ENCODE peak calls at places on chromosomes 16 and 17, in five cellular contexts. V is HepG2, C is K562, F is HCT116, H is GM12878. D is an unnamed sample.

GRCh38 chr17:3316836-3317235 is 18.7 kb upstream of the OR3A1 start:
- ATAC-seq in F (no peak), C (no peak), V (no peak), H (no peak), D (no peak)

GRCh38 chr17:40032322-40033320 is 17.4 kb downstream of the CSF3 start:
- ATAC-seq in C (no peak), V (no peak), H (no peak), F (no peak), D (peak)

GRCh38 chr17:34357398-34357797 is 1.1 kb downstream of the CCL13 start:
- ATAC-seq in C (no peak), H (no peak), V (no peak), F (peak), D (no peak)

GRCh38 chr16:2857451-2858244 is at the start of gene PRSS22:
- ATAC-seq in H (no peak), C (peak), V (peak), F (peak), D (no peak)

GRCh38 chr17:37488009-37488604 is 1.6 kb upstream of the DUSP14 start:
- ATAC-seq in H (no peak), V (peak), F (peak), C (no peak), D (no peak)

GRCh38 chr16:85449195-85449884 is 163.8 kb upstream of the GSE1 start:
- ATAC-seq in C (no peak), H (no peak), F (no peak), V (peak), D (no peak)

GRCh38 chr17:77322534-77323412 is 182.0 kb downstream of the SEC14L1 start:
- ATAC-seq in F (peak), C (peak), V (peak), H (peak), D (peak)

GRCh38 chr16:81567987-81568748 is 123.6 kb downstream of the CMIP start:
- ATAC-seq in F (peak), H (no peak), V (peak), C (no peak), D (peak)

GRCh38 chr17:79700574-79700973 is 30.2 kb upstream of the ENPP7 start:
- ATAC-seq in V (peak), F (no peak), C (peak), H (no peak), D (no peak)

GRCh38 chr17:5210853-5211252 is 19.2 kb upstream of the ZNF594 start:
- ATAC-seq in F (no peak), H (peak), C (no peak), V (no peak), D (no peak)

GRCh38 chr17:82367724-82368524 is 3.6 kb upstream of the UTS2R start:
- ATAC-seq in V (peak), C (peak), F (peak), H (peak), D (no peak)

GRCh38 chr17:48123111-48123510 is 15.5 kb downstream of the SNX11 start:
- ATAC-seq in C (no peak), V (no peak), F (no peak), H (no peak), D (no peak)

GRCh38 chr17:78307887-78308633 is 51.8 kb downstream of the SOCS3 start:
- ATAC-seq in V (peak), F (no peak), C (peak), H (no peak), D (no peak)

GRCh38 chr16:89720859-89721643 is at the start of the genes VPS9D1 and ZNF276:
- ATAC-seq in H (peak), F (peak), V (peak), C (peak), D (peak)
- TF ChIP-seq POLR2A in H (peak), F (peak), V (peak), C (peak), D (peak)

GRCh38 chr16:1325673-1326371 is 7.6 kb upstream of the BAIAP3 start:
- ATAC-seq in V (peak), C (peak), F (peak), H (peak), D (no peak)
- TF ChIP-seq POLR2AphosphoS5 in V (no peak), C (peak), F (no peak), H (peak), D (no peak)

GRCh38 chr17:70855401-70856054 is 686.2 kb downstream of the KCNJ2 start:
- ATAC-seq in F (no peak), V (no peak), C (no peak), H (no peak), D (no peak)
- H3K27ac ChIP-seq in F (no peak), V (no peak), C (no peak), H (no peak), D (no peak)

DNA sequence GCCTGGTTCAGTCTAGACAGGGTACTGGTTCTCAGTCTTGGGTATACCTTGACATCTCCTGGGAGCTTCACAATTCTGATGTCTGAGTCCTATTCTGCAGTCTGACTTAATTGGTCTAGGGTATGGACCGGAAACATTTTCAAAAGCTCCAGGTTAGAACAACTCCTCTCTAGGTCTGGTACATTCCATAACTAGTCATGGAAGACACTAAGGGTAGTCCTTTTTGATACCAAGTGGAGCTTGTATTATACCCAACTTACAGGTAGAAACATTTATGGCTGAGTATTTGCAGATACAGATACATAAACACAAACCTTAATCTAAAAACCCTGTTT is 5.0 kb downstream of the RPL23 start:
- ATAC-seq in F (no peak), C (peak), V (no peak), H (no peak), D (no peak)
- TF ChIP-seq POLR2A in F (no peak), C (peak), V (peak), H (no peak), D (no peak)

DNA sequence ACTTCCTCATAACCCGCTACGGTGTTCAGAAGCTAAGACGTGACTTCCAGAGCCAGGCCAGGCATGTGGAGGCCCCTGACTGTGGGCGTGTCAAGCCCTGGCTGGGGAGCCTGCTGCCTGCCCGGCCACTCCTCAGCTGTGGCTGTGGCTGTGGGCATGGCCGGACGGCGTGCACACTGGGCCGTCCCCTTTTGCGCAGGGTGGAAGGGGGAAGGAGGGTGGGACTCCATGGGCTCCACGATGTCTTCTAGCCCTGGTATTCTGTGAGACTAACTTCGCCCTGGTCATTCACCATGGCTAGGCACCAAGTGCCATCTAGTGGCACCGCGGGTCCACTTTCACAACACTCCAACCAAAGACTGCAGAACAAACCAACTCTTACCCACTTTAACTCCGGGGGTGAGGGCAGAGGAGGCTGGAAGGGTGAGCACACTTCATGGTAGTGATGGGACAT is 67.9 kb downstream of the N4BP1 start:
- ATAC-seq in H (peak), C (no peak), F (peak), V (peak), D (peak)
- TF ChIP-seq POLR2AphosphoS5 in H (no peak), C (no peak), F (no peak), V (no peak), D (peak)

GRCh38 chr17:18224428-18225120 is 861 bp upstream of the LLGL1 start:
- ATAC-seq in V (peak), C (no peak), H (no peak), F (no peak), D (peak)

GRCh38 chr17:18226284-18226945 is 980 bp downstream of the LLGL1 start:
- ATAC-seq in F (no peak), C (no peak), V (no peak), H (no peak), D (no peak)

GRCh38 chr17:18225121-18225561 is 294 bp upstream of the LLGL1 start:
- ATAC-seq in C (peak), V (peak), F (peak), H (peak), D (peak)

GRCh38 chr17:18224053-18224427 is 1.4 kb upstream of the LLGL1 start:
- ATAC-seq in H (no peak), F (no peak), V (peak), C (no peak), D (no peak)

GRCh38 chr17:18225562-18226283 is at the start of gene LLGL1:
- ATAC-seq in H (no peak), C (peak), V (peak), F (peak), D (peak)
- H3K27ac ChIP-seq in H (no peak), C (peak), V (peak), F (peak), D (peak)

GRCh38 chr17:8383143-8383974 is at the start of gene RPL26:
- ATAC-seq in H (peak), V (peak), C (peak), F (peak), D (peak)
- TF ChIP-seq POLR2A in H (peak), V (peak), C (no peak), F (peak), D (peak)

GRCh38 chr16:67463059-67463458 is 17.9 kb downstream of the ATP6V0D1 start:
- ATAC-seq in C (no peak), F (no peak), H (no peak), V (no peak), D (no peak)
- TF ChIP-seq POLR2AphosphoS5 in C (no peak), F (no peak), H (no peak), V (no peak), D (no peak)

GRCh38 chr17:74277935-74278334 is 3.9 kb downstream of the DNAI2 start:
- ATAC-seq in C (no peak), V (no peak), F (no peak), H (no peak), D (no peak)

GRCh38 chr17:74274060-74274702 is at the start of gene DNAI2:
- ATAC-seq in H (no peak), F (no peak), V (no peak), C (no peak), D (no peak)

GRCh38 chr17:74274703-74275340 is 788 bp downstream of the DNAI2 start:
- ATAC-seq in C (no peak), F (no peak), V (no peak), H (peak), D (no peak)

GRCh38 chr17:74276561-74277009 is 2.6 kb downstream of the DNAI2 start:
- ATAC-seq in V (no peak), H (peak), F (no peak), C (no peak), D (peak)

DNA sequence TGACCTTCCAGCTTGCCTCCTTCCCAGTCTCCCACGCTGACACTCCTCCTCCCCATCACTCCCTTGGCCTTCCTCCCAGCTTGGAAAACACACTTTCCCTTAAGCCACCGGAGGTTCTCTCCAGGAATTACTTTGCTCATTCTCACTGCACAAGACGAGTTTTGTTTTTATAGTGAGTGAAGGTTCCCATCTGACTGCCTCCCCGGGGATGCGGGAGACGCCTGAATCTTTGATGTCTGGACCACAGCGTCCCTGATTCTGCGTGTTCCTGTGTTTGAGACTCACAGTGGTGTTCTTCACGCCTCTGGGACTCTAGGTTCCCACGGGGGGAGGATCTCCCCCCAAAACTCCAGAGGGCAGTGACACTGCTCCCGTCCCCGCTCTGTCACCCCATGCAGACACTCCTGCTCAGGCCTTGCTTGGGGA is 2.0 kb downstream of the DNAI2 start:
- ATAC-seq in C (no peak), F (no peak), H (no peak), V (no peak), D (peak)
- H3K27ac ChIP-seq in C (no peak), F (no peak), H (peak), V (no peak), D (no peak)

GRCh38 chr16:16028311-16028999 is 79.0 kb downstream of the ABCC1 start:
- ATAC-seq in H (no peak), V (no peak), C (no peak), F (no peak), D (no peak)
- TF ChIP-seq POLR2A in H (no peak), V (no peak), C (no peak), F (no peak), D (no peak)

D was measured in gastroesophageal sphincter.